ENCODE peak calls at places on chromosome X, in seven cellular contexts. One of them, this sample, is unnamed.

GRCh38 chrX:66676413-66676812 is 37.5 kb upstream of the EDA2R start:
- DNase-seq in lower leg skin: no peak
- DNase-seq in bronchial epithelial cell: peak
- DNase-seq in BE2C: no peak
- DNase-seq in astrocyte: peak
- DNase-seq in fibroblast of pulmonary artery: peak
- DNase-seq in HCT116: no peak
- DNase-seq in this sample: peak

GRCh38 chrX:103722505-103722904 is 11.8 kb downstream of the TMEM31 start:
- DNase-seq in lower leg skin: no peak
- DNase-seq in bronchial epithelial cell: peak
- DNase-seq in BE2C: no peak
- DNase-seq in astrocyte: peak
- DNase-seq in fibroblast of pulmonary artery: peak
- DNase-seq in HCT116: no peak
- DNase-seq in this sample: peak

GRCh38 chrX:95291561-95291960 is 1393.1 kb upstream of the DIAPH2 start:
- DNase-seq in lower leg skin: no peak
- DNase-seq in bronchial epithelial cell: peak
- DNase-seq in BE2C: no peak
- DNase-seq in astrocyte: no peak
- DNase-seq in fibroblast of pulmonary artery: no peak
- DNase-seq in HCT116: no peak
- DNase-seq in this sample: peak

GRCh38 chrX:77431227-77431626 is 16.0 kb upstream of the FGF16 start:
- DNase-seq in lower leg skin: no peak
- DNase-seq in bronchial epithelial cell: no peak
- DNase-seq in BE2C: no peak
- DNase-seq in astrocyte: peak
- DNase-seq in fibroblast of pulmonary artery: peak
- DNase-seq in HCT116: no peak
- DNase-seq in this sample: no peak

GRCh38 chrX:111270339-111270738 is at the start of gene CAPN6:
- DNase-seq in lower leg skin: no peak
- DNase-seq in bronchial epithelial cell: peak
- DNase-seq in BE2C: no peak
- DNase-seq in astrocyte: peak
- DNase-seq in fibroblast of pulmonary artery: no peak
- DNase-seq in HCT116: no peak
- DNase-seq in this sample: peak

GRCh38 chrX:31266172-31267076 is 194.6 kb upstream of the FTHL17 start:
- DNase-seq in lower leg skin: peak
- DNase-seq in bronchial epithelial cell: no peak
- DNase-seq in BE2C: peak
- DNase-seq in astrocyte: no peak
- DNase-seq in fibroblast of pulmonary artery: peak
- DNase-seq in HCT116: no peak
- DNase-seq in this sample: peak

GRCh38 chrX:46447384-46447783 is 97.8 kb downstream of the ZNF674 start:
- DNase-seq in lower leg skin: peak
- DNase-seq in bronchial epithelial cell: peak
- DNase-seq in BE2C: no peak
- DNase-seq in astrocyte: peak
- DNase-seq in fibroblast of pulmonary artery: peak
- DNase-seq in HCT116: no peak
- DNase-seq in this sample: peak

GRCh38 chrX:150456466-150456865 is 93.3 kb downstream of the MAMLD1 start:
- DNase-seq in lower leg skin: no peak
- DNase-seq in bronchial epithelial cell: peak
- DNase-seq in BE2C: no peak
- DNase-seq in astrocyte: no peak
- DNase-seq in fibroblast of pulmonary artery: no peak
- DNase-seq in HCT116: no peak
- DNase-seq in this sample: peak

GRCh38 chrX:133992877-133993276 is 7.5 kb upstream of the GPC3 start:
- DNase-seq in lower leg skin: no peak
- DNase-seq in bronchial epithelial cell: no peak
- DNase-seq in BE2C: no peak
- DNase-seq in astrocyte: no peak
- DNase-seq in fibroblast of pulmonary artery: no peak
- DNase-seq in HCT116: no peak
- DNase-seq in this sample: no peak

GRCh38 chrX:39946822-39947221 is 150.9 kb downstream of the BCOR start:
- DNase-seq in lower leg skin: no peak
- DNase-seq in bronchial epithelial cell: peak
- DNase-seq in BE2C: no peak
- DNase-seq in astrocyte: peak
- DNase-seq in fibroblast of pulmonary artery: peak
- DNase-seq in HCT116: no peak
- DNase-seq in this sample: peak

GRCh38 chrX:154714925-154715324 is 36.0 kb downstream of the GAB3 start:
- DNase-seq in lower leg skin: no peak
- DNase-seq in bronchial epithelial cell: peak
- DNase-seq in BE2C: peak
- DNase-seq in astrocyte: no peak
- DNase-seq in fibroblast of pulmonary artery: peak
- DNase-seq in HCT116: peak
- DNase-seq in this sample: peak

GRCh38 chrX:107712231-107713204 is 63.1 kb downstream of the TSC22D3 start:
- DNase-seq in lower leg skin: peak
- DNase-seq in bronchial epithelial cell: peak
- DNase-seq in BE2C: no peak
- DNase-seq in astrocyte: peak
- DNase-seq in fibroblast of pulmonary artery: peak
- DNase-seq in HCT116: no peak
- DNase-seq in this sample: peak

GRCh38 chrX:107708762-107709161 is 66.8 kb downstream of the TSC22D3 start:
- DNase-seq in lower leg skin: peak
- DNase-seq in bronchial epithelial cell: no peak
- DNase-seq in BE2C: no peak
- DNase-seq in astrocyte: no peak
- DNase-seq in fibroblast of pulmonary artery: peak
- DNase-seq in HCT116: no peak
- DNase-seq in this sample: no peak

GRCh38 chrX:107709266-107709795 is 66.3 kb downstream of the TSC22D3 start:
- DNase-seq in lower leg skin: no peak
- DNase-seq in bronchial epithelial cell: no peak
- DNase-seq in BE2C: no peak
- DNase-seq in astrocyte: no peak
- DNase-seq in fibroblast of pulmonary artery: no peak
- DNase-seq in HCT116: no peak
- DNase-seq in this sample: no peak

GRCh38 chrX:107711521-107712041 is 64.0 kb downstream of the TSC22D3 start:
- DNase-seq in lower leg skin: peak
- DNase-seq in bronchial epithelial cell: no peak
- DNase-seq in BE2C: no peak
- DNase-seq in astrocyte: no peak
- DNase-seq in fibroblast of pulmonary artery: peak
- DNase-seq in HCT116: no peak
- DNase-seq in this sample: no peak

GRCh38 chrX:107710617-107711391 is 64.8 kb downstream of the TSC22D3 start:
- DNase-seq in lower leg skin: peak
- DNase-seq in bronchial epithelial cell: peak
- DNase-seq in BE2C: no peak
- DNase-seq in astrocyte: peak
- DNase-seq in fibroblast of pulmonary artery: peak
- DNase-seq in HCT116: peak
- DNase-seq in this sample: peak
- H3K4me3 ChIP-seq in lower leg skin: no peak
- H3K4me3 ChIP-seq in bronchial epithelial cell: no peak
- H3K4me3 ChIP-seq in BE2C: no peak
- H3K4me3 ChIP-seq in astrocyte: no peak
- H3K4me3 ChIP-seq in fibroblast of pulmonary artery: no peak
- H3K4me3 ChIP-seq in HCT116: no peak
- H3K4me3 ChIP-seq in this sample: no peak

GRCh38 chrX:151912780-151913179 is at the start of gene MAGEA4:
- DNase-seq in lower leg skin: no peak
- DNase-seq in bronchial epithelial cell: no peak
- DNase-seq in BE2C: no peak
- DNase-seq in astrocyte: no peak
- DNase-seq in fibroblast of pulmonary artery: no peak
- DNase-seq in HCT116: no peak
- DNase-seq in this sample: no peak
- TF ChIP-seq CTCF in lower leg skin: no peak
- TF ChIP-seq CTCF in bronchial epithelial cell: no peak
- TF ChIP-seq CTCF in BE2C: no peak
- TF ChIP-seq CTCF in astrocyte: no peak
- TF ChIP-seq CTCF in fibroblast of pulmonary artery: no peak
- TF ChIP-seq CTCF in HCT116: no peak
- TF ChIP-seq CTCF in this sample: no peak

GRCh38 chrX:25012433-25012735 is 3.4 kb downstream of the ARX start:
- DNase-seq in lower leg skin: no peak
- DNase-seq in bronchial epithelial cell: no peak
- DNase-seq in BE2C: no peak
- DNase-seq in astrocyte: no peak
- DNase-seq in fibroblast of pulmonary artery: no peak
- DNase-seq in HCT116: no peak
- DNase-seq in this sample: no peak
- H3K4me3 ChIP-seq in lower leg skin: no peak
- H3K4me3 ChIP-seq in bronchial epithelial cell: no peak
- H3K4me3 ChIP-seq in BE2C: no peak
- H3K4me3 ChIP-seq in astrocyte: no peak
- H3K4me3 ChIP-seq in fibroblast of pulmonary artery: no peak
- H3K4me3 ChIP-seq in HCT116: no peak
- H3K4me3 ChIP-seq in this sample: no peak

DNA sequence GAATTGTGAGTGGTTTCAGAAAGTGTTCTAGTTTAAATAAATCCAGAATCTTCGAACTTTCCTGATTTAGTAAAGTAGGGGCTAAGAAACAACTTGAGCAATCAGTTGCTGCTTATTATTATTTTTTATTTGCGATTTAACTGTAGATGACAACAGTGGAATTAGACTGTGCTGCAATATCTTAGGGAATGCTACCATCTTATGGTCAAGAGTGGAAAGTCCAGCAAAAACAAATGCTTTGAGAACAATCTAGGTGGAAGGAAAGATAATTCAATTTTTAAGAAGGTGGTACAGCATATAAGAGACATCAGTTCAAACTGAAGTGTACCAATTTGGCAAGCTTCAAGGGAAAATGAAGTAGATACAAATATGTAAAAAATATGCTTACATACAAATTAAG is 73.3 kb downstream of the CYLC1 start:
- DNase-seq in lower leg skin: no peak
- DNase-seq in bronchial epithelial cell: no peak
- DNase-seq in BE2C: no peak
- DNase-seq in astrocyte: no peak
- DNase-seq in fibroblast of pulmonary artery: no peak
- DNase-seq in HCT116: no peak
- DNase-seq in this sample: no peak
- TF ChIP-seq CTCF in lower leg skin: no peak
- TF ChIP-seq CTCF in bronchial epithelial cell: no peak
- TF ChIP-seq CTCF in BE2C: peak
- TF ChIP-seq CTCF in astrocyte: no peak
- TF ChIP-seq CTCF in fibroblast of pulmonary artery: no peak
- TF ChIP-seq CTCF in HCT116: no peak
- TF ChIP-seq CTCF in this sample: no peak

DNA sequence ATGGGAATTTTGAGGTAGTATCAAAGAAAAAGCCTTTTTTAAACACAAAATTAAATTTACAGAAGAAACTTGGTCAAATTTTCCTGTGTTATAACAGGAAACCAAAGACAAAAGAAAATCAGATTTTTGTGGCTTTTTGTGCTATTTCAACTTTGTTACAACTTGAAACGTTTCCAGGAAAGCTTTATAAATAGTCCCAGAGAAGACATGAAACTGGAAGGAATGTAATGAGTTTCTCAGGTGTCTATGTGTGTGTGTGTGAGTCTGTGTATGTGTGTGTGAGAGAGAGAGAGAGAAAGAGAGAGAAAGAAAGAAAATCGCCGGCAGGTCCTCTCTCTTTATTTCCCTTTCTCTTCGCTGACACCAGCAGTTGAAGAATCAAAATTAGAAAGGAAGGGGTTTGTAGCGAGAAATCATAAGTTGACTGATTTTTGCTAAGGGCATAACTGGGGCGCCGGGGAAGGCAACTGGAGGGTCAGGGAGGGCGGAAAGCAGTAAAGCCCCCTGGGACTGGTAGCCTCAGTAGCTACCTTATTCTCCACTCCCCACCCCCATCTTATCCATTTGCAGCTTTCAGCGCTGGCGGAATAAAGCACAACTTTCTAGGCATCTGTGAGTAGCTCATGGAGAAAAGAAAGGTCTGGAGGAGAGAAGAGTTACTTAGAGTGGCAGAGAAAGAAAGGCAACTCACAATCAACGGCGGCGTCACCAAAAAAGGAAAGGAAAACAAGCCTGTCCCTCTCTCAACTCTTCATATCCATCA is 1.4 kb downstream of the TMEM47 start:
- DNase-seq in lower leg skin: no peak
- DNase-seq in bronchial epithelial cell: no peak
- DNase-seq in BE2C: no peak
- DNase-seq in astrocyte: peak
- DNase-seq in fibroblast of pulmonary artery: peak
- DNase-seq in HCT116: no peak
- DNase-seq in this sample: no peak
- H3K4me3 ChIP-seq in lower leg skin: peak
- H3K4me3 ChIP-seq in bronchial epithelial cell: peak
- H3K4me3 ChIP-seq in BE2C: no peak
- H3K4me3 ChIP-seq in astrocyte: peak
- H3K4me3 ChIP-seq in fibroblast of pulmonary artery: peak
- H3K4me3 ChIP-seq in HCT116: no peak
- H3K4me3 ChIP-seq in this sample: peak

GRCh38 chrX:120450163-120450562 is 18.9 kb downstream of the LAMP2 start:
- DNase-seq in lower leg skin: no peak
- DNase-seq in bronchial epithelial cell: no peak
- DNase-seq in BE2C: peak
- DNase-seq in astrocyte: no peak
- DNase-seq in fibroblast of pulmonary artery: no peak
- DNase-seq in HCT116: no peak
- DNase-seq in this sample: no peak
- TF ChIP-seq CTCF in lower leg skin: no peak
- TF ChIP-seq CTCF in bronchial epithelial cell: no peak
- TF ChIP-seq CTCF in BE2C: peak
- TF ChIP-seq CTCF in astrocyte: no peak
- TF ChIP-seq CTCF in fibroblast of pulmonary artery: peak
- TF ChIP-seq CTCF in HCT116: peak
- TF ChIP-seq CTCF in this sample: peak

This sample was measured in epithelial cell of esophagus.